ENCODE peak calls at places on chromosomes 7 and 10, in five cellular contexts. One of them, this sample, is unnamed.

GRCh38 chr7:78412216-78412858 is 613.8 kb downstream of the PHTF2 start:
- DNase-seq in astrocyte: no peak
- DNase-seq in esophagus muscularis mucosa: no peak
- DNase-seq in endothelial cell of umbilical vein: no peak
- DNase-seq in HCT116: no peak
- DNase-seq in this sample: no peak

GRCh38 chr10:30080161-30080560 is 20.8 kb upstream of the JCAD start:
- DNase-seq in astrocyte: no peak
- DNase-seq in esophagus muscularis mucosa: no peak
- DNase-seq in endothelial cell of umbilical vein: no peak
- DNase-seq in HCT116: no peak
- DNase-seq in this sample: no peak

GRCh38 chr7:157224627-157225026 is 85.9 kb downstream of the UBE3C start:
- DNase-seq in astrocyte: peak
- DNase-seq in esophagus muscularis mucosa: no peak
- DNase-seq in endothelial cell of umbilical vein: peak
- DNase-seq in HCT116: no peak
- DNase-seq in this sample: no peak

GRCh38 chr7:91434821-91435220 is 170.6 kb downstream of the FZD1 start:
- DNase-seq in astrocyte: no peak
- DNase-seq in esophagus muscularis mucosa: no peak
- DNase-seq in endothelial cell of umbilical vein: no peak
- DNase-seq in HCT116: no peak
- DNase-seq in this sample: no peak

GRCh38 chr7:155743197-155743596 is 69.1 kb downstream of the SHH start:
- DNase-seq in astrocyte: no peak
- DNase-seq in esophagus muscularis mucosa: no peak
- DNase-seq in endothelial cell of umbilical vein: no peak
- DNase-seq in HCT116: no peak
- DNase-seq in this sample: no peak

GRCh38 chr7:102834999-102835398 is 77.8 kb upstream of the LRRC17 start:
- DNase-seq in astrocyte: peak
- DNase-seq in esophagus muscularis mucosa: no peak
- DNase-seq in endothelial cell of umbilical vein: peak
- DNase-seq in HCT116: peak
- DNase-seq in this sample: no peak

GRCh38 chr10:92420554-92421275 is 129.7 kb downstream of the MARCHF5 start:
- DNase-seq in astrocyte: no peak
- DNase-seq in esophagus muscularis mucosa: no peak
- DNase-seq in endothelial cell of umbilical vein: no peak
- DNase-seq in HCT116: no peak
- DNase-seq in this sample: no peak

GRCh38 chr7:158431941-158432347 is 155.7 kb downstream of the PTPRN2 start:
- DNase-seq in astrocyte: peak
- DNase-seq in esophagus muscularis mucosa: no peak
- DNase-seq in endothelial cell of umbilical vein: no peak
- DNase-seq in HCT116: peak
- DNase-seq in this sample: peak

GRCh38 chr10:77644557-77645243 is 7.1 kb upstream of the KCNMA1 start:
- DNase-seq in astrocyte: no peak
- DNase-seq in esophagus muscularis mucosa: no peak
- DNase-seq in endothelial cell of umbilical vein: no peak
- DNase-seq in HCT116: no peak
- DNase-seq in this sample: no peak

GRCh38 chr10:45001382-45002148 is 842 bp downstream of the ZNF22 start:
- DNase-seq in astrocyte: peak
- DNase-seq in esophagus muscularis mucosa: peak
- DNase-seq in endothelial cell of umbilical vein: peak
- DNase-seq in HCT116: no peak
- DNase-seq in this sample: peak
- TF ChIP-seq CTCF in astrocyte: no peak
- TF ChIP-seq CTCF in esophagus muscularis mucosa: no peak
- TF ChIP-seq CTCF in endothelial cell of umbilical vein: peak
- TF ChIP-seq CTCF in HCT116: no peak
- TF ChIP-seq CTCF in this sample: peak

GRCh38 chr10:31635415-31636065 is 293.1 kb downstream of the ARHGAP12 start:
- DNase-seq in astrocyte: peak
- DNase-seq in esophagus muscularis mucosa: no peak
- DNase-seq in endothelial cell of umbilical vein: no peak
- DNase-seq in HCT116: no peak
- DNase-seq in this sample: no peak

DNA sequence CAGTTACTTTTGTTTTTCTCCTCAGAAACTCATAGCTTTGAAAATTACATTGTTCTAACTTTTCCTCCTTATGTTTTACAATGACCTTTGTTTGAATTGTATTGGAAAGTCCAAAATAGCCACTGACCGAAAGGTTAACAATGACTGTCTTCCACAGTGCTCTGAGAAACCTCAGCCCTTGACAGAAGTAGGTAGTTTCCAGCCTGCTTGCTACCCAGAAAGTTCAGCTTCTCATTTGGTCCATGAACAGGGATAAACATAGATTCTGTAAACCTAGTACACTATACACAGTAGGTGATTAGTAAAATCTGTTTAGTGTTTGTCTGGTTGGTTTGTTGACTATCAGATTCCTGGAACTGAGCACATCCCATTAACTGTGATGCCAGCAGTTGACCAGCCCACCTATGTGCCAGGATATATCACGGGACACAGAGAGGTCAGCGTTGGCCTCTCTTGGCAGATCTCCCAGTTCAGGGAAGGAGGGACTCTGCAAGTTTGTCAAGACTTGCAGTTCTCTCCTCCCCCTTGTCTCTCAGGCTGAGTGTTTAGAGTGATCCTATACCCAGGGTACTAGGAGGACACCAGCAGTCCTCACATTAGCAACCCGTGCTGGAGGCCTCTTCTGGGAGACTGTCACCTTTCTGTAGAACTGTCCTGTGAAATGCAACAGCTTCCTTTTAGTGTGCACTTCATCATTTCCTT is 297.6 kb downstream of the ARHGAP12 start:
- DNase-seq in astrocyte: no peak
- DNase-seq in esophagus muscularis mucosa: no peak
- DNase-seq in endothelial cell of umbilical vein: peak
- DNase-seq in HCT116: no peak
- DNase-seq in this sample: no peak
- TF ChIP-seq CTCF in astrocyte: no peak
- TF ChIP-seq CTCF in esophagus muscularis mucosa: no peak
- TF ChIP-seq CTCF in endothelial cell of umbilical vein: no peak
- TF ChIP-seq CTCF in HCT116: no peak
- TF ChIP-seq CTCF in this sample: no peak

GRCh38 chr7:57181281-57181680 is 49.0 kb upstream of the ZNF479 start:
- DNase-seq in astrocyte: no peak
- DNase-seq in esophagus muscularis mucosa: no peak
- DNase-seq in endothelial cell of umbilical vein: no peak
- DNase-seq in HCT116: no peak
- DNase-seq in this sample: no peak
- TF ChIP-seq CTCF in astrocyte: no peak
- TF ChIP-seq CTCF in esophagus muscularis mucosa: no peak
- TF ChIP-seq CTCF in endothelial cell of umbilical vein: no peak
- TF ChIP-seq CTCF in HCT116: no peak
- TF ChIP-seq CTCF in this sample: no peak

GRCh38 chr7:137987011-137987334 is 14.9 kb downstream of the CREB3L2 start:
- DNase-seq in astrocyte: no peak
- DNase-seq in esophagus muscularis mucosa: no peak
- DNase-seq in endothelial cell of umbilical vein: peak
- DNase-seq in HCT116: no peak
- DNase-seq in this sample: no peak

GRCh38 chr7:137985897-137986251 is 16.0 kb downstream of the CREB3L2 start:
- DNase-seq in astrocyte: no peak
- DNase-seq in esophagus muscularis mucosa: no peak
- DNase-seq in endothelial cell of umbilical vein: no peak
- DNase-seq in HCT116: no peak
- DNase-seq in this sample: no peak

GRCh38 chr7:137987563-137987962 is 14.3 kb downstream of the CREB3L2 start:
- DNase-seq in astrocyte: no peak
- DNase-seq in esophagus muscularis mucosa: no peak
- DNase-seq in endothelial cell of umbilical vein: no peak
- DNase-seq in HCT116: no peak
- DNase-seq in this sample: no peak

GRCh38 chr7:137985253-137985896 is 16.5 kb downstream of the CREB3L2 start:
- DNase-seq in astrocyte: peak
- DNase-seq in esophagus muscularis mucosa: no peak
- DNase-seq in endothelial cell of umbilical vein: peak
- DNase-seq in HCT116: no peak
- DNase-seq in this sample: no peak

GRCh38 chr7:137986252-137987010 is 15.5 kb downstream of the CREB3L2 start:
- DNase-seq in astrocyte: peak
- DNase-seq in esophagus muscularis mucosa: no peak
- DNase-seq in endothelial cell of umbilical vein: no peak
- DNase-seq in HCT116: no peak
- DNase-seq in this sample: no peak
- TF ChIP-seq CTCF in astrocyte: no peak
- TF ChIP-seq CTCF in esophagus muscularis mucosa: no peak
- TF ChIP-seq CTCF in endothelial cell of umbilical vein: no peak
- TF ChIP-seq CTCF in HCT116: no peak
- TF ChIP-seq CTCF in this sample: no peak

This sample was measured in left ventricle myocardium inferior.